ENCODE peak calls at places on chromosomes 2 and 18, in six cellular contexts. One of them, this sample, is unnamed.
A peak's percentile ranks its signal among the peaks of the same experiment; 100 is the strongest.

GRCh38 chr2:118763797-118764196 is 83.7 kb downstream of the EN1 start:
- DNase-seq in tibial artery: no peak
- DNase-seq in breast epithelium: no peak
- DNase-seq in left lung: no peak
- DNase-seq in PC-3: peak; percentile 20
- DNase-seq in upper lobe of right lung: no peak
- DNase-seq in this sample: no peak

GRCh38 chr18:65968605-65969004 is 217.8 kb downstream of the CDH7 start:
- DNase-seq in tibial artery: no peak
- DNase-seq in breast epithelium: no peak
- DNase-seq in left lung: no peak
- DNase-seq in PC-3: peak; percentile 24
- DNase-seq in upper lobe of right lung: no peak
- DNase-seq in this sample: no peak

GRCh38 chr18:36308711-36309435 is 11.4 kb downstream of the FHOD3 start:
- DNase-seq in tibial artery: no peak
- DNase-seq in breast epithelium: no peak
- DNase-seq in left lung: no peak
- DNase-seq in PC-3: no peak
- DNase-seq in upper lobe of right lung: no peak
- DNase-seq in this sample: no peak

GRCh38 chr18:61743775-61744531 is 148.9 kb downstream of the RNF152 start:
- DNase-seq in tibial artery: peak; percentile 81
- DNase-seq in breast epithelium: no peak
- DNase-seq in left lung: no peak
- DNase-seq in PC-3: no peak
- DNase-seq in upper lobe of right lung: no peak
- DNase-seq in this sample: no peak

GRCh38 chr2:18803141-18803540 is 213.8 kb upstream of the NT5C1B start:
- DNase-seq in tibial artery: no peak
- DNase-seq in breast epithelium: no peak
- DNase-seq in left lung: no peak
- DNase-seq in PC-3: no peak
- DNase-seq in upper lobe of right lung: no peak
- DNase-seq in this sample: no peak

GRCh38 chr2:4992226-4992625 is 700.0 kb upstream of the SOX11 start:
- DNase-seq in tibial artery: no peak
- DNase-seq in breast epithelium: no peak
- DNase-seq in left lung: no peak
- DNase-seq in PC-3: peak; percentile 35
- DNase-seq in upper lobe of right lung: no peak
- DNase-seq in this sample: no peak

GRCh38 chr2:1082456-1083205 is 132.0 kb downstream of the SNTG2 start:
- DNase-seq in tibial artery: no peak
- DNase-seq in breast epithelium: no peak
- DNase-seq in left lung: no peak
- DNase-seq in PC-3: no peak
- DNase-seq in upper lobe of right lung: no peak
- DNase-seq in this sample: no peak

GRCh38 chr2:202933958-202934357 is 21.9 kb downstream of the CARF start:
- DNase-seq in tibial artery: no peak
- DNase-seq in breast epithelium: no peak
- DNase-seq in left lung: no peak
- DNase-seq in PC-3: peak; percentile 56
- DNase-seq in upper lobe of right lung: no peak
- DNase-seq in this sample: no peak

GRCh38 chr18:36314754-36315153 is 17.2 kb downstream of the FHOD3 start:
- DNase-seq in tibial artery: no peak
- DNase-seq in breast epithelium: no peak
- DNase-seq in left lung: no peak
- DNase-seq in PC-3: peak; percentile 81
- DNase-seq in upper lobe of right lung: no peak
- DNase-seq in this sample: peak; percentile 47

GRCh38 chr2:2847131-2847740 is 516.2 kb upstream of the MYT1L start:
- DNase-seq in tibial artery: no peak
- DNase-seq in breast epithelium: no peak
- DNase-seq in left lung: no peak
- DNase-seq in PC-3: no peak
- DNase-seq in upper lobe of right lung: peak; percentile 37
- DNase-seq in this sample: no peak

GRCh38 chr2:7452110-7452851 is 535.1 kb downstream of the RNF144A start:
- DNase-seq in tibial artery: no peak
- DNase-seq in breast epithelium: no peak
- DNase-seq in left lung: no peak
- DNase-seq in PC-3: no peak
- DNase-seq in upper lobe of right lung: no peak
- DNase-seq in this sample: no peak

GRCh38 chr18:58230438-58231179 is 186.6 kb downstream of the NEDD4L start:
- DNase-seq in tibial artery: no peak
- DNase-seq in breast epithelium: peak; percentile 82
- DNase-seq in left lung: no peak
- DNase-seq in PC-3: peak; percentile 47
- DNase-seq in upper lobe of right lung: no peak
- DNase-seq in this sample: no peak

GRCh38 chr2:12131975-12132374 is 385.5 kb downstream of the LPIN1 start:
- DNase-seq in tibial artery: no peak
- DNase-seq in breast epithelium: no peak
- DNase-seq in left lung: no peak
- DNase-seq in PC-3: peak; percentile 24
- DNase-seq in upper lobe of right lung: no peak
- DNase-seq in this sample: no peak

GRCh38 chr2:40827371-40827770 is 375.5 kb upstream of the SLC8A1 start:
- DNase-seq in tibial artery: no peak
- DNase-seq in breast epithelium: no peak
- DNase-seq in left lung: no peak
- DNase-seq in PC-3: no peak
- DNase-seq in upper lobe of right lung: no peak
- DNase-seq in this sample: no peak

GRCh38 chr2:19812166-19812565 is 89.6 kb downstream of the TTC32 start:
- DNase-seq in tibial artery: peak; percentile 89
- DNase-seq in breast epithelium: no peak
- DNase-seq in left lung: no peak
- DNase-seq in PC-3: no peak
- DNase-seq in upper lobe of right lung: no peak
- DNase-seq in this sample: peak; percentile 88

GRCh38 chr2:44938287-44939073 is 3.0 kb upstream of the SIX3 start:
- DNase-seq in tibial artery: no peak
- DNase-seq in breast epithelium: no peak
- DNase-seq in left lung: no peak
- DNase-seq in PC-3: peak; percentile 23
- DNase-seq in upper lobe of right lung: no peak
- DNase-seq in this sample: no peak

GRCh38 chr2:75007061-75007460 is 48.6 kb downstream of the POLE4 start:
- DNase-seq in tibial artery: no peak
- DNase-seq in breast epithelium: no peak
- DNase-seq in left lung: no peak
- DNase-seq in PC-3: no peak
- DNase-seq in upper lobe of right lung: no peak
- DNase-seq in this sample: no peak

GRCh38 chr2:30301551-30301950 is 70.2 kb downstream of the LBH start:
- DNase-seq in tibial artery: no peak
- DNase-seq in breast epithelium: no peak
- DNase-seq in left lung: no peak
- DNase-seq in PC-3: peak; percentile 27
- DNase-seq in upper lobe of right lung: no peak
- DNase-seq in this sample: no peak

GRCh38 chr18:32610116-32610630 is 139.5 kb upstream of the GAREM1 start:
- DNase-seq in tibial artery: no peak
- DNase-seq in breast epithelium: no peak
- DNase-seq in left lung: no peak
- DNase-seq in PC-3: no peak
- DNase-seq in upper lobe of right lung: no peak
- DNase-seq in this sample: no peak

GRCh38 chr2:121031568-121032340 is 253.2 kb downstream of the TFCP2L1 start:
- DNase-seq in tibial artery: no peak
- DNase-seq in breast epithelium: no peak
- DNase-seq in left lung: no peak
- DNase-seq in PC-3: no peak
- DNase-seq in upper lobe of right lung: no peak
- DNase-seq in this sample: no peak

GRCh38 chr2:226701052-226701451 is 98.6 kb downstream of the IRS1 start:
- DNase-seq in tibial artery: no peak
- DNase-seq in breast epithelium: no peak
- DNase-seq in left lung: no peak
- DNase-seq in PC-3: no peak
- DNase-seq in upper lobe of right lung: no peak
- DNase-seq in this sample: no peak

GRCh38 chr2:9918275-9918674 is 33.2 kb upstream of the GRHL1 start:
- DNase-seq in tibial artery: no peak
- DNase-seq in breast epithelium: no peak
- DNase-seq in left lung: no peak
- DNase-seq in PC-3: no peak
- DNase-seq in upper lobe of right lung: no peak
- DNase-seq in this sample: no peak

GRCh38 chr2:118223487-118224136 is 135.3 kb downstream of the INSIG2 start:
- DNase-seq in tibial artery: no peak
- DNase-seq in breast epithelium: no peak
- DNase-seq in left lung: no peak
- DNase-seq in PC-3: no peak
- DNase-seq in upper lobe of right lung: no peak
- DNase-seq in this sample: no peak

GRCh38 chr18:77135339-77136075 is 2.9 kb upstream of the MBP start:
- DNase-seq in tibial artery: no peak
- DNase-seq in breast epithelium: no peak
- DNase-seq in left lung: no peak
- DNase-seq in PC-3: no peak
- DNase-seq in upper lobe of right lung: no peak
- DNase-seq in this sample: no peak

GRCh38 chr2:62114564-62114963 is 81.4 kb upstream of the B3GNT2 start:
- DNase-seq in tibial artery: no peak
- DNase-seq in breast epithelium: no peak
- DNase-seq in left lung: no peak
- DNase-seq in PC-3: no peak
- DNase-seq in upper lobe of right lung: no peak
- DNase-seq in this sample: no peak

GRCh38 chr2:118846667-118847446 is 591 bp downstream of the EN1 start:
- DNase-seq in tibial artery: no peak
- DNase-seq in breast epithelium: no peak
- DNase-seq in left lung: no peak
- DNase-seq in PC-3: peak; percentile 30
- DNase-seq in upper lobe of right lung: no peak
- DNase-seq in this sample: no peak

GRCh38 chr2:37982147-37982582 is 57.1 kb downstream of the RMDN2 start:
- DNase-seq in tibial artery: peak; percentile 76
- DNase-seq in breast epithelium: peak; percentile 48
- DNase-seq in left lung: no peak
- DNase-seq in PC-3: peak; percentile 79
- DNase-seq in upper lobe of right lung: no peak
- DNase-seq in this sample: peak; percentile 80

GRCh38 chr2:145027073-145027459 is 507.1 kb upstream of the ZEB2 start:
- DNase-seq in tibial artery: no peak
- DNase-seq in breast epithelium: no peak
- DNase-seq in left lung: no peak
- DNase-seq in PC-3: no peak
- DNase-seq in upper lobe of right lung: no peak
- DNase-seq in this sample: no peak

GRCh38 chr2:106284691-106285202 is 90.6 kb upstream of the UXS1 start:
- DNase-seq in tibial artery: no peak
- DNase-seq in breast epithelium: no peak
- DNase-seq in left lung: no peak
- DNase-seq in PC-3: no peak
- DNase-seq in upper lobe of right lung: no peak
- DNase-seq in this sample: no peak
- H3K27ac ChIP-seq in tibial artery: no peak overlapping the region
- H3K27ac ChIP-seq in breast epithelium: no peak overlapping the region
- H3K27ac ChIP-seq in left lung: no peak overlapping the region
- H3K27ac ChIP-seq in PC-3: no peak overlapping the region
- H3K27ac ChIP-seq in upper lobe of right lung: no peak overlapping the region
- H3K27ac ChIP-seq in this sample: no peak overlapping the region

GRCh38 chr2:169034256-169034655 is 3.1 kb upstream of the ABCB11 start:
- DNase-seq in tibial artery: no peak
- DNase-seq in breast epithelium: no peak
- DNase-seq in left lung: no peak
- DNase-seq in PC-3: peak; percentile 74
- DNase-seq in upper lobe of right lung: no peak
- DNase-seq in this sample: no peak
- H3K27ac ChIP-seq in tibial artery: no peak overlapping the region
- H3K27ac ChIP-seq in breast epithelium: no peak overlapping the region
- H3K27ac ChIP-seq in left lung: no peak overlapping the region
- H3K27ac ChIP-seq in PC-3: peak overlapping the region; percentile 73
- H3K27ac ChIP-seq in upper lobe of right lung: no peak overlapping the region
- H3K27ac ChIP-seq in this sample: no peak overlapping the region

GRCh38 chr2:171688129-171688465 is 828 bp downstream of the DYNC1I2 start:
- DNase-seq in tibial artery: no peak
- DNase-seq in breast epithelium: no peak
- DNase-seq in left lung: no peak
- DNase-seq in PC-3: no peak
- DNase-seq in upper lobe of right lung: no peak
- DNase-seq in this sample: no peak
- H3K27ac ChIP-seq in tibial artery: peak overlapping the region; percentile 89
- H3K27ac ChIP-seq in breast epithelium: peak overlapping the region; percentile 88
- H3K27ac ChIP-seq in left lung: peak overlapping the region; percentile 86
- H3K27ac ChIP-seq in PC-3: peak overlapping the region; percentile 80
- H3K27ac ChIP-seq in upper lobe of right lung: peak overlapping the region; percentile 91
- H3K27ac ChIP-seq in this sample: peak overlapping the region; percentile 83

GRCh38 chr18:38933910-38934510 is 1368.4 kb upstream of the CELF4 start:
- DNase-seq in tibial artery: no peak
- DNase-seq in breast epithelium: no peak
- DNase-seq in left lung: no peak
- DNase-seq in PC-3: no peak
- DNase-seq in upper lobe of right lung: no peak
- DNase-seq in this sample: no peak
- H3K27ac ChIP-seq in tibial artery: no peak overlapping the region
- H3K27ac ChIP-seq in breast epithelium: no peak overlapping the region
- H3K27ac ChIP-seq in left lung: no peak overlapping the region
- H3K27ac ChIP-seq in PC-3: no peak overlapping the region
- H3K27ac ChIP-seq in upper lobe of right lung: no peak overlapping the region
- H3K27ac ChIP-seq in this sample: no peak overlapping the region

DNA sequence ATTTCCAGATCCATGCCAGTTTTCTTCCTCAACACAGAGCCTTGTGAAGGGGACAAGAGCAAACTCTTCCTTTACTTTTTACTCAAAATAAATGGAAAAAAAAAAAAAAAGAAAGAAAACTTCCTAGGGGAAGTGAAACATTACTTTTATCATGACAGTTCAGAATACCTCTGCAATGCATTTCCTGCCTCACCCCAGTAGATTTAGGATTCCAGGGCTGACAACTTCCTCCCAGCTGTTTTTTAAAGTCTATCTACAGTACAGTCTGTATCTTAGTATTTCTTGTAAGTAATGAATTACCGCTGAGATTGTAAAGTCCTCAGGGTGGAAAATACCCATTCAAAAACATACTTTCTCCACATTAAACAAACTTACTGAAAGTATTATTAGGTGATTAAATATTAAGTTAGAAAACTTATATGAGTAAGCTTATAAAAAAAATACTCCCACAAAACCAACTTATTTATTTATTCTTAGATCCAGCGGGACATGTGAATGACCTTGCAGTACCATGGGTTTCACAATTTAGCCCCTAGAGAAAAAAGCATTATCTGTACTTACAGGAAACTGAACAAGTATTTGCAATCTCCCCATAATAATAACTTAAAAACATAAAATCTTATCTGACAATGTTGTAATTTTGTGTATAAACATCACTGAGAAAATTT is 117.7 kb downstream of the RBMS1 start:
- DNase-seq in tibial artery: no peak
- DNase-seq in breast epithelium: no peak
- DNase-seq in left lung: no peak
- DNase-seq in PC-3: peak; percentile 49
- DNase-seq in upper lobe of right lung: no peak
- DNase-seq in this sample: no peak
- H3K27ac ChIP-seq in tibial artery: no peak overlapping the region
- H3K27ac ChIP-seq in breast epithelium: peak overlapping the region; percentile 30
- H3K27ac ChIP-seq in left lung: peak overlapping the region; percentile 49
- H3K27ac ChIP-seq in PC-3: peak overlapping the region; percentile 35
- H3K27ac ChIP-seq in upper lobe of right lung: peak overlapping the region; percentile 37
- H3K27ac ChIP-seq in this sample: peak overlapping the region; percentile 24

This sample was measured in coronary artery.